ENCODE peak calls at places on chromosomes 3 and 15, in ten cellular contexts. B is foreskin fibroblast; R is breast epithelium; D is endodermal cell; W is heart right ventricle; A is neuronal stem cell; C is naive thymus-derived CD4-positive, alpha-beta T cell; Z is fibroblast of lung; U is CD8-positive, alpha-beta memory T cell; L is MM.1S. T is an unnamed sample.

GRCh38 chr3:175392653-175393052 is 533.5 kb downstream of the NAALADL2 start:
- DNase-seq in L (peak; percentile 27), U (no peak), D (no peak), W (no peak), A (no peak), B (no peak), C (no peak), Z (peak; percentile 92), R (no peak), T (no peak)

GRCh38 chr3:23601020-23601822 is 204.5 kb upstream of the UBE2E1 start:
- DNase-seq in R (no peak), D (no peak), A (no peak), B (no peak), U (no peak), L (no peak), Z (peak; percentile 41), W (no peak), C (no peak), T (peak; percentile 16)

GRCh38 chr3:177554900-177555759 is 357.8 kb upstream of the TBL1XR1 start:
- DNase-seq in W (no peak), C (no peak), L (peak; percentile 96), R (no peak), B (peak; percentile 28), A (no peak), U (no peak), D (peak; percentile 49), Z (peak; percentile 91), T (peak; percentile 5)

GRCh38 chr3:142680710-142681109 is 43.1 kb upstream of the TRPC1 start:
- DNase-seq in R (no peak), Z (no peak), W (no peak), B (no peak), L (no peak), C (no peak), A (no peak), D (no peak), U (no peak), T (peak; percentile 16)

GRCh38 chr3:76505202-76505875 is 534.6 kb upstream of the ROBO2 start:
- DNase-seq in L (peak; percentile 24), A (no peak), R (no peak), W (no peak), Z (peak; percentile 5), C (no peak), U (no peak), D (no peak), B (no peak), T (no peak)

GRCh38 chr3:153756816-153757215 is 364.4 kb upstream of the ARHGEF26 start:
- DNase-seq in L (no peak), A (no peak), W (no peak), R (no peak), Z (peak; percentile 55), B (peak; percentile 23), U (no peak), D (no peak), C (no peak), T (no peak)

GRCh38 chr15:73620078-73620477 is 13.1 kb downstream of the NPTN start:
- DNase-seq in B (no peak), W (no peak), A (no peak), C (no peak), D (no peak), U (no peak), R (no peak), L (no peak), Z (no peak), T (no peak)

GRCh38 chr3:186526256-186526606 is 17.9 kb downstream of the CRYGS start:
- DNase-seq in B (no peak), U (no peak), R (no peak), D (no peak), L (no peak), A (no peak), Z (no peak), C (no peak), W (no peak), T (no peak)

GRCh38 chr3:98612587-98612986 is 19.2 kb upstream of the CPOX start:
- DNase-seq in D (peak; percentile 88), W (peak; percentile 12), Z (no peak), R (no peak), C (no peak), A (no peak), B (no peak), L (peak; percentile 90), U (no peak), T (peak; percentile 66)

GRCh38 chr3:93843981-93844380 is 129.7 kb downstream of the PROS1 start:
- DNase-seq in C (no peak), U (no peak), A (no peak), W (no peak), D (no peak), Z (peak; percentile 92), R (peak; percentile 76), L (no peak), B (peak; percentile 84), T (peak; percentile 3)

GRCh38 chr15:40958146-40958545 is 4.9 kb downstream of the CHAC1 start:
- DNase-seq in D (no peak), B (no peak), A (no peak), R (peak; percentile 75), U (no peak), Z (no peak), C (no peak), W (no peak), L (no peak), T (peak; percentile 40)

GRCh38 chr3:16439163-16439847 is 74.2 kb downstream of the RFTN1 start:
- DNase-seq in Z (peak; percentile 24), R (no peak), L (no peak), U (no peak), C (no peak), A (no peak), B (no peak), D (no peak), W (no peak), T (no peak)
- H3K4me3 ChIP-seq in Z (no peak overlapping the region), R (no peak overlapping the region), L (no peak overlapping the region), U (no peak overlapping the region), C (no peak overlapping the region), A (no peak overlapping the region), B (no peak overlapping the region), D (no peak overlapping the region), W (no peak overlapping the region), T (no peak overlapping the region)

DNA sequence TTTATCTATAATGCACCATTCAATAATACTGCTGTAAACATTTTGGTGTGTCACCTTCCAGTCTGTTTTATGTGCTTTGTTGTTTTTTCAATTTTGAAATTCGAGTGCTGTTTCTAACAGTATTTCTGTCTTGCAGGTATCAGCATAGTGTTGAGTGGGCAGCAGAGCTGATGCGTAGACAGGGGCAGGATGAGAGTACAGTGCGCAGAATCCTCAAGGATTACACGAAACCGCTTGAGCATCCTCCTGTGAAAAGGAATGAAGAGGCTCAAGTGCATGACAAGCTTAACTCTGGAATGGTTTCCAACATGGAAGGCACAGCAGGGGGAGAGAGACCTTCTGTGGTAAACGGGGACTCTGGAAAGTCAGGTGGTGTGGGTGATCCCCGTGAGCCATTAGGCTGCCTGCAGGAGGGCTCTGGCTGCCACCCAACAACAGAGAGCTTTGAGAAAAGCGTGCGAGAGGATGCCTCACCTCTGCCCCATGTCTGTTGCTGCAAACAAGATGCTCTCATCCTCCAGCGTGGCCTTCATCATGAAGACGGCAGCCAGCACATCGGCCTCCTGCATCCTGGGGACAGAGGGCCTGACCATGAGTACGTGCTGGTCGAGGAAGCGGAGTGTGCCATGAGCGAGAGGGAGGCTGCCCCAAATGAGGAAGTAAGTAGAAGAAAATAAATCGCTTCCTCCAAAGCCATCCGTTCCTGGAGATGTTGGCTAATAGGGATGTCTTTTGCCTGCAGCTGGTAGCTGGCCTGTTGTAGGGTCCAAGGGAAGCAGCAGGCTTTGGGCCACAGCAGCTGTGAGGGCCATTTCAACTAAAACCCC is 19.1 kb downstream of the TSEN2 start:
- DNase-seq in R (no peak), D (no peak), Z (no peak), A (no peak), B (no peak), W (no peak), L (no peak), C (no peak), U (no peak), T (no peak)
- H3K4me3 ChIP-seq in R (no peak overlapping the region), D (no peak overlapping the region), Z (no peak overlapping the region), A (no peak overlapping the region), B (no peak overlapping the region), W (no peak overlapping the region), L (no peak overlapping the region), C (no peak overlapping the region), U (no peak overlapping the region), T (no peak overlapping the region)

DNA sequence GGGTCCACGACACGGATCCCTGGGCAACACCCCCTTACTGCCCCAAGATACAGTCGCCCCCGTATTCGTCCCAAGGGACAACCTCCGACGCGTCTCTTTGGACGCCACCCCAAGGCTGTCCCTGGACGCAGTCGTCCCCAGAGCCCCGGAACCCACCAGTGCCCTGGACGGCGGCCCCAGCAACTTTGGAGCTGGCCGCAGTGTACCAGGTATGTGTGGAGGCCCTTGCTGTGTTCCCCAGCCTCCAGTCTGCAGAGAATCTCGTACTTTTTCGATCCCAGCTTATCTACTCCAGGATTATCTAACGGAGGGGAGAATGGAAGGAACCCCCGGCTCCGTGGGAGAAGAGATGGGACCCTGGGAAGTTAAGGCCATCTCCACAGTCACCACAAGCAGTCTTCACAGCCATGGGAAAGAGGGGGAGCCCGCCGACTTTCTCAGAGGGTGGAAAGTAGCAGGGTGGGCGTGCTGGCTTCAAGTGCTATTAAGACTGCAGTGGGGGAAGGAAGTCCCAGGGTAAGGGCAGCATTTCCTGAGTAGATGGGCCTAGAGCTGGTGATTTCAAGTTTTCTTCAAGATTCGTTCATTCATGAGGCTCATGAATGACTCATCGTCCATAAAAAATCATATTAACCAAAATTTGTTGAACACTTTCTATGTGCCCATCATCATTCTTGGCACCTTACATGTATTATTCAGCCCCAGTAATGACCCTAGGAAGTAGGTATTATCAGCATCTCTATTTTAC is 1.1 kb downstream of the MESP2 start:
- DNase-seq in Z (no peak), D (no peak), R (no peak), B (no peak), W (no peak), C (no peak), U (no peak), A (no peak), L (no peak), T (peak; percentile 40)
- H3K4me3 ChIP-seq in Z (no peak overlapping the region), D (no peak overlapping the region), R (peak overlapping the region; percentile 67), B (peak overlapping the region; percentile 43), W (peak overlapping the region; percentile 51), C (no peak overlapping the region), U (no peak overlapping the region), A (no peak overlapping the region), L (no peak overlapping the region), T (peak overlapping the region; percentile 55)

GRCh38 chr3:36904641-36905040 is 40.2 kb downstream of the TRANK1 start:
- DNase-seq in D (peak; percentile 64), L (no peak), B (no peak), A (no peak), U (no peak), Z (peak; percentile 24), R (no peak), C (no peak), W (no peak), T (peak; percentile 59)

GRCh38 chr3:36908647-36909180 is 36.1 kb downstream of the TRANK1 start:
- DNase-seq in B (no peak), L (no peak), Z (no peak), D (no peak), U (no peak), C (no peak), A (no peak), W (no peak), R (no peak), T (no peak)

GRCh38 chr3:36905545-36905944 is 39.3 kb downstream of the TRANK1 start:
- DNase-seq in W (no peak), B (no peak), C (no peak), A (no peak), D (peak; percentile 27), R (no peak), Z (no peak), U (no peak), L (no peak), T (no peak)

GRCh38 chr3:36907911-36908646 is 36.8 kb downstream of the TRANK1 start:
- DNase-seq in A (no peak), W (peak; percentile 33), D (peak; percentile 43), B (peak; percentile 51), U (peak; percentile 67), L (peak; percentile 76), Z (peak; percentile 67), R (peak; percentile 20), C (peak; percentile 65), T (peak; percentile 18)

GRCh38 chr3:36906504-36907149 is 38.2 kb downstream of the TRANK1 start:
- DNase-seq in C (peak; percentile 26), R (no peak), B (peak; percentile 53), D (peak; percentile 41), A (no peak), W (no peak), Z (no peak), L (no peak), U (no peak), T (no peak)
- H3K4me3 ChIP-seq in C (peak overlapping the region; percentile 50), R (no peak overlapping the region), B (no peak overlapping the region), D (no peak overlapping the region), A (no peak overlapping the region), W (peak overlapping the region; percentile 56), Z (no peak overlapping the region), L (no peak overlapping the region), U (peak overlapping the region; percentile 44), T (no peak overlapping the region)